ENCODE peak calls at places on chromosome 20, in eight cellular contexts. One of them, this sample, is unnamed.

GRCh38 chr20:11112837-11113236 is 439.0 kb upstream of the JAG1 start:
- DNase-seq in astrocyte of the spinal cord: no peak
- DNase-seq in nephron progenitor cell: no peak
- DNase-seq in HCT116: no peak
- DNase-seq in pancreas: no peak
- DNase-seq in CD4-positive, alpha-beta T cell: no peak
- DNase-seq in fibroblast of mammary gland: peak; percentile 15
- DNase-seq in B cell: no peak
- DNase-seq in this sample: no peak

GRCh38 chr20:18279231-18279630 is 9.1 kb upstream of the ZNF133 start:
- DNase-seq in fibroblast of mammary gland: peak; percentile 53
- DNase-seq in nephron progenitor cell: no peak
- DNase-seq in pancreas: no peak
- DNase-seq in CD4-positive, alpha-beta T cell: no peak
- DNase-seq in astrocyte of the spinal cord: no peak
- DNase-seq in HCT116: no peak
- DNase-seq in B cell: no peak
- DNase-seq in this sample: no peak

GRCh38 chr20:24910461-24910860 is 38.6 kb upstream of the CST7 start:
- DNase-seq in fibroblast of mammary gland: no peak
- DNase-seq in nephron progenitor cell: no peak
- DNase-seq in HCT116: no peak
- DNase-seq in astrocyte of the spinal cord: no peak
- DNase-seq in CD4-positive, alpha-beta T cell: no peak
- DNase-seq in B cell: no peak
- DNase-seq in pancreas: no peak
- DNase-seq in this sample: no peak

GRCh38 chr20:35698298-35699126 is 640 bp downstream of the NFS1 start:
- DNase-seq in fibroblast of mammary gland: no peak
- DNase-seq in nephron progenitor cell: peak; percentile 29
- DNase-seq in CD4-positive, alpha-beta T cell: no peak
- DNase-seq in pancreas: no peak
- DNase-seq in B cell: no peak
- DNase-seq in astrocyte of the spinal cord: no peak
- DNase-seq in HCT116: no peak
- DNase-seq in this sample: no peak

GRCh38 chr20:39429716-39430115 is 467.6 kb downstream of the DHX35 start:
- DNase-seq in CD4-positive, alpha-beta T cell: no peak
- DNase-seq in B cell: no peak
- DNase-seq in astrocyte of the spinal cord: no peak
- DNase-seq in nephron progenitor cell: no peak
- DNase-seq in pancreas: no peak
- DNase-seq in fibroblast of mammary gland: peak; percentile 19
- DNase-seq in HCT116: no peak
- DNase-seq in this sample: no peak

GRCh38 chr20:17621229-17621968 is 51.5 kb downstream of the DSTN start:
- DNase-seq in pancreas: peak; percentile 20
- DNase-seq in B cell: no peak
- DNase-seq in HCT116: no peak
- DNase-seq in fibroblast of mammary gland: no peak
- DNase-seq in nephron progenitor cell: no peak
- DNase-seq in CD4-positive, alpha-beta T cell: no peak
- DNase-seq in astrocyte of the spinal cord: no peak
- DNase-seq in this sample: no peak

GRCh38 chr20:64044484-64045247 is 4.8 kb downstream of the SOX18 start:
- DNase-seq in astrocyte of the spinal cord: peak; percentile 38
- DNase-seq in HCT116: peak; percentile 29
- DNase-seq in B cell: no peak
- DNase-seq in CD4-positive, alpha-beta T cell: no peak
- DNase-seq in fibroblast of mammary gland: peak; percentile 41
- DNase-seq in pancreas: no peak
- DNase-seq in nephron progenitor cell: no peak
- DNase-seq in this sample: no peak

GRCh38 chr20:63411898-63412631 is 50.9 kb upstream of the CHRNA4 start:
- DNase-seq in fibroblast of mammary gland: no peak
- DNase-seq in nephron progenitor cell: no peak
- DNase-seq in HCT116: no peak
- DNase-seq in B cell: no peak
- DNase-seq in pancreas: no peak
- DNase-seq in astrocyte of the spinal cord: no peak
- DNase-seq in CD4-positive, alpha-beta T cell: no peak
- DNase-seq in this sample: no peak

GRCh38 chr20:2693286-2693995 is 861 bp downstream of the EBF4 start:
- DNase-seq in nephron progenitor cell: peak; percentile 67
- DNase-seq in HCT116: no peak
- DNase-seq in pancreas: no peak
- DNase-seq in B cell: peak; percentile 67
- DNase-seq in astrocyte of the spinal cord: no peak
- DNase-seq in CD4-positive, alpha-beta T cell: peak; percentile 33
- DNase-seq in fibroblast of mammary gland: no peak
- DNase-seq in this sample: peak; percentile 36

GRCh38 chr20:44247676-44248419 is 740 bp downstream of the GDAP1L1 start:
- DNase-seq in CD4-positive, alpha-beta T cell: peak; percentile 16
- DNase-seq in B cell: peak; percentile 9
- DNase-seq in pancreas: peak; percentile 14
- DNase-seq in astrocyte of the spinal cord: peak; percentile 12
- DNase-seq in fibroblast of mammary gland: peak; percentile 22
- DNase-seq in HCT116: no peak
- DNase-seq in nephron progenitor cell: peak; percentile 90
- DNase-seq in this sample: peak; percentile 73

GRCh38 chr20:59044295-59044694 is 1.7 kb upstream of the PRELID3B start:
- DNase-seq in pancreas: no peak
- DNase-seq in fibroblast of mammary gland: no peak
- DNase-seq in HCT116: no peak
- DNase-seq in B cell: peak; percentile 11
- DNase-seq in astrocyte of the spinal cord: no peak
- DNase-seq in CD4-positive, alpha-beta T cell: no peak
- DNase-seq in nephron progenitor cell: no peak
- DNase-seq in this sample: no peak

GRCh38 chr20:8656335-8656734 is 412.6 kb upstream of the PLCB4 start:
- DNase-seq in HCT116: no peak
- DNase-seq in pancreas: no peak
- DNase-seq in astrocyte of the spinal cord: no peak
- DNase-seq in fibroblast of mammary gland: no peak
- DNase-seq in nephron progenitor cell: no peak
- DNase-seq in B cell: no peak
- DNase-seq in CD4-positive, alpha-beta T cell: no peak
- DNase-seq in this sample: no peak

GRCh38 chr20:43507150-43508080 is at the start of gene L3MBTL1:
- DNase-seq in astrocyte of the spinal cord: peak; percentile 32
- DNase-seq in CD4-positive, alpha-beta T cell: no peak
- DNase-seq in nephron progenitor cell: peak; percentile 82
- DNase-seq in B cell: peak; percentile 25
- DNase-seq in HCT116: peak; percentile 33
- DNase-seq in pancreas: peak; percentile 62
- DNase-seq in fibroblast of mammary gland: peak; percentile 23
- DNase-seq in this sample: peak; percentile 40

GRCh38 chr20:62782149-62782892 is 14.0 kb upstream of the MRGBP start:
- DNase-seq in CD4-positive, alpha-beta T cell: no peak
- DNase-seq in HCT116: no peak
- DNase-seq in astrocyte of the spinal cord: no peak
- DNase-seq in pancreas: no peak
- DNase-seq in fibroblast of mammary gland: no peak
- DNase-seq in B cell: no peak
- DNase-seq in nephron progenitor cell: no peak
- DNase-seq in this sample: no peak

GRCh38 chr20:44735816-44736169 is 9.9 kb upstream of the KCNK15 start:
- DNase-seq in HCT116: no peak
- DNase-seq in fibroblast of mammary gland: no peak
- DNase-seq in astrocyte of the spinal cord: no peak
- DNase-seq in pancreas: no peak
- DNase-seq in B cell: no peak
- DNase-seq in CD4-positive, alpha-beta T cell: no peak
- DNase-seq in nephron progenitor cell: no peak
- DNase-seq in this sample: no peak

GRCh38 chr20:46151936-46152335 is 33.8 kb downstream of the CD40 start:
- DNase-seq in CD4-positive, alpha-beta T cell: no peak
- DNase-seq in B cell: peak; percentile 27
- DNase-seq in HCT116: no peak
- DNase-seq in astrocyte of the spinal cord: no peak
- DNase-seq in nephron progenitor cell: peak; percentile 53
- DNase-seq in pancreas: no peak
- DNase-seq in fibroblast of mammary gland: no peak
- DNase-seq in this sample: no peak

GRCh38 chr20:42530855-42531674 is 658.6 kb downstream of the PTPRT start:
- DNase-seq in HCT116: no peak
- DNase-seq in astrocyte of the spinal cord: no peak
- DNase-seq in nephron progenitor cell: peak; percentile 15
- DNase-seq in CD4-positive, alpha-beta T cell: no peak
- DNase-seq in fibroblast of mammary gland: peak; percentile 4
- DNase-seq in pancreas: peak; percentile 36
- DNase-seq in B cell: no peak
- DNase-seq in this sample: peak; percentile 11

GRCh38 chr20:62178316-62179161 is 4.3 kb upstream of the MTG2 start:
- DNase-seq in HCT116: no peak
- DNase-seq in pancreas: no peak
- DNase-seq in fibroblast of mammary gland: no peak
- DNase-seq in B cell: no peak
- DNase-seq in astrocyte of the spinal cord: no peak
- DNase-seq in CD4-positive, alpha-beta T cell: no peak
- DNase-seq in nephron progenitor cell: no peak
- DNase-seq in this sample: no peak

GRCh38 chr20:64024141-64024990 is 11.6 kb upstream of the C20orf204 start:
- DNase-seq in nephron progenitor cell: no peak
- DNase-seq in fibroblast of mammary gland: no peak
- DNase-seq in astrocyte of the spinal cord: no peak
- DNase-seq in CD4-positive, alpha-beta T cell: no peak
- DNase-seq in pancreas: no peak
- DNase-seq in B cell: no peak
- DNase-seq in HCT116: no peak
- DNase-seq in this sample: no peak

DNA sequence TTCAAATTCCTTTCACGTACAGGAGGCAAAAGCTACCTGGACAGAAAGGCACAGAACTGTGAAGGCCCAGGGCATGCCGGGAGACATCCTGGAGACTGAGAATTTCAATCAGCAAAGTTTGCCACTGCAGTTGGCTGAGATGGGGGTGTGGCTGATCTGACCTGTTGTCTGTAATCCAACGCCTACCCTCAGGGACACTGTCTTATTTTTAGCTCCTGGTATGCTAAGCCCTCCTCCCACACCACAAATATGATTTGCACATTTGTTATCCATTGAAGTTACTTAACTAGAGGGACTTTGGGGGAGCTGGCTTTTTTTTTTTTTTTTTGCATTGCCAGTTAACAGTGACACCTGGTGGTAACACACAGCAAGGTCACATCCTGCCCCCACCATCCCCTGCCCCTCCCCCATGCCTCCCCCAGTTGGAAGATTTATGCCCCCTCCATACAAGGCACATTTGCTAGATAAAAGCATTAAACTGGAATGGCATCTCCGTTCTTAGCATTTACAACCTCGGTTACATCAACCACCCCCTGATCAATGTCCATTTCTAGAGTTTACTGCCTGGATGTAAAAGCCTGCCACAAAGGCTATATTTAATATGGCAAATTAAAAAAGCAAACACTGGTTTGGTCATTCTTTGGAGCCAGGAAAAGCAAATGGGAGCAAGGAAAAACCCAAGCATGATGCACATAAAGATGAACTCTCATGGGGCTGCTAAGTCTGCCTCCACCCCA is 40.3 kb downstream of the TTI1 start:
- DNase-seq in HCT116: no peak
- DNase-seq in astrocyte of the spinal cord: peak; percentile 81
- DNase-seq in B cell: peak; percentile 59
- DNase-seq in pancreas: no peak
- DNase-seq in CD4-positive, alpha-beta T cell: no peak
- DNase-seq in nephron progenitor cell: peak; percentile 48
- DNase-seq in fibroblast of mammary gland: peak; percentile 86
- DNase-seq in this sample: no peak
- TF ChIP-seq CTCF in HCT116: peak; percentile 25
- TF ChIP-seq CTCF in astrocyte of the spinal cord: peak; percentile 48
- TF ChIP-seq CTCF in B cell: peak; percentile 80
- TF ChIP-seq CTCF in pancreas: no peak
- TF ChIP-seq CTCF in CD4-positive, alpha-beta T cell: peak; percentile 57
- TF ChIP-seq CTCF in nephron progenitor cell: peak; percentile 70
- TF ChIP-seq CTCF in fibroblast of mammary gland: peak; percentile 43
- TF ChIP-seq CTCF in this sample: peak; percentile 80

GRCh38 chr20:47297746-47298145 is 58.8 kb downstream of the ZMYND8 start:
- DNase-seq in fibroblast of mammary gland: no peak
- DNase-seq in astrocyte of the spinal cord: no peak
- DNase-seq in pancreas: no peak
- DNase-seq in nephron progenitor cell: no peak
- DNase-seq in B cell: no peak
- DNase-seq in HCT116: no peak
- DNase-seq in CD4-positive, alpha-beta T cell: no peak
- DNase-seq in this sample: no peak

GRCh38 chr20:47300071-47300470 is 56.4 kb downstream of the ZMYND8 start:
- DNase-seq in nephron progenitor cell: no peak
- DNase-seq in CD4-positive, alpha-beta T cell: no peak
- DNase-seq in astrocyte of the spinal cord: peak; percentile 82
- DNase-seq in B cell: no peak
- DNase-seq in pancreas: no peak
- DNase-seq in fibroblast of mammary gland: peak; percentile 77
- DNase-seq in HCT116: no peak
- DNase-seq in this sample: no peak

GRCh38 chr20:47295921-47296426 is 60.5 kb downstream of the ZMYND8 start:
- DNase-seq in HCT116: no peak
- DNase-seq in B cell: no peak
- DNase-seq in astrocyte of the spinal cord: peak; percentile 81
- DNase-seq in pancreas: peak; percentile 56
- DNase-seq in nephron progenitor cell: no peak
- DNase-seq in fibroblast of mammary gland: no peak
- DNase-seq in CD4-positive, alpha-beta T cell: no peak
- DNase-seq in this sample: no peak

GRCh38 chr20:47298624-47299023 is 57.9 kb downstream of the ZMYND8 start:
- DNase-seq in B cell: no peak
- DNase-seq in fibroblast of mammary gland: no peak
- DNase-seq in pancreas: no peak
- DNase-seq in HCT116: no peak
- DNase-seq in nephron progenitor cell: no peak
- DNase-seq in CD4-positive, alpha-beta T cell: no peak
- DNase-seq in astrocyte of the spinal cord: no peak
- DNase-seq in this sample: no peak

GRCh38 chr20:47296950-47297349 is 59.5 kb downstream of the ZMYND8 start:
- DNase-seq in fibroblast of mammary gland: no peak
- DNase-seq in nephron progenitor cell: no peak
- DNase-seq in astrocyte of the spinal cord: no peak
- DNase-seq in HCT116: no peak
- DNase-seq in CD4-positive, alpha-beta T cell: no peak
- DNase-seq in B cell: no peak
- DNase-seq in pancreas: no peak
- DNase-seq in this sample: no peak
- TF ChIP-seq CTCF in fibroblast of mammary gland: no peak
- TF ChIP-seq CTCF in nephron progenitor cell: no peak
- TF ChIP-seq CTCF in astrocyte of the spinal cord: no peak
- TF ChIP-seq CTCF in HCT116: peak; percentile 69
- TF ChIP-seq CTCF in CD4-positive, alpha-beta T cell: no peak
- TF ChIP-seq CTCF in B cell: peak; percentile 30
- TF ChIP-seq CTCF in pancreas: no peak
- TF ChIP-seq CTCF in this sample: peak; percentile 33

GRCh38 chr20:49283703-49284625 is 6.1 kb upstream of the ZNFX1 start:
- DNase-seq in B cell: no peak
- DNase-seq in CD4-positive, alpha-beta T cell: no peak
- DNase-seq in fibroblast of mammary gland: no peak
- DNase-seq in nephron progenitor cell: no peak
- DNase-seq in astrocyte of the spinal cord: no peak
- DNase-seq in HCT116: no peak
- DNase-seq in pancreas: no peak
- DNase-seq in this sample: no peak
- TF ChIP-seq CTCF in B cell: no peak
- TF ChIP-seq CTCF in CD4-positive, alpha-beta T cell: no peak
- TF ChIP-seq CTCF in fibroblast of mammary gland: no peak
- TF ChIP-seq CTCF in nephron progenitor cell: no peak
- TF ChIP-seq CTCF in astrocyte of the spinal cord: no peak
- TF ChIP-seq CTCF in HCT116: no peak
- TF ChIP-seq CTCF in pancreas: no peak
- TF ChIP-seq CTCF in this sample: no peak

GRCh38 chr20:53828673-53829085 is 235.0 kb upstream of the ZNF217 start:
- DNase-seq in B cell: no peak
- DNase-seq in astrocyte of the spinal cord: peak; percentile 93
- DNase-seq in pancreas: no peak
- DNase-seq in fibroblast of mammary gland: peak; percentile 96
- DNase-seq in HCT116: peak; percentile 29
- DNase-seq in CD4-positive, alpha-beta T cell: no peak
- DNase-seq in nephron progenitor cell: no peak
- DNase-seq in this sample: no peak
- TF ChIP-seq CTCF in B cell: no peak
- TF ChIP-seq CTCF in astrocyte of the spinal cord: no peak
- TF ChIP-seq CTCF in pancreas: no peak
- TF ChIP-seq CTCF in fibroblast of mammary gland: peak; percentile 21
- TF ChIP-seq CTCF in HCT116: no peak
- TF ChIP-seq CTCF in CD4-positive, alpha-beta T cell: no peak
- TF ChIP-seq CTCF in nephron progenitor cell: no peak
- TF ChIP-seq CTCF in this sample: no peak